ENCODE peak calls at places on chromosomes 16 and 17, in five cellular contexts. One of them, this sample, is unnamed.

GRCh38 chr17:63611354-63611753 is 10.7 kb downstream of the TACO1 start:
- DNase-seq in esophagus muscularis mucosa: no peak
- DNase-seq in cardiac muscle cell: no peak
- DNase-seq in GOT3: no peak
- DNase-seq in transverse colon: no peak
- DNase-seq in this sample: no peak

GRCh38 chr16:11202260-11203091 is 53.5 kb downstream of the SOCS1 start:
- DNase-seq in GOT3: no peak
- DNase-seq in transverse colon: no peak
- DNase-seq in cardiac muscle cell: no peak
- DNase-seq in esophagus muscularis mucosa: no peak
- DNase-seq in this sample: no peak

GRCh38 chr16:28292731-28293588 is 635 bp downstream of the SBK1 start:
- DNase-seq in cardiac muscle cell: no peak
- DNase-seq in transverse colon: peak; percentile 11
- DNase-seq in GOT3: no peak
- DNase-seq in esophagus muscularis mucosa: no peak
- DNase-seq in this sample: peak; percentile 58

GRCh38 chr16:89153848-89154271 is 17.7 kb upstream of the CDH15 start:
- DNase-seq in esophagus muscularis mucosa: no peak
- DNase-seq in transverse colon: no peak
- DNase-seq in GOT3: no peak
- DNase-seq in cardiac muscle cell: no peak
- DNase-seq in this sample: no peak

GRCh38 chr16:78599271-78599670 is 499.8 kb downstream of the WWOX start:
- DNase-seq in transverse colon: no peak
- DNase-seq in GOT3: no peak
- DNase-seq in cardiac muscle cell: no peak
- DNase-seq in esophagus muscularis mucosa: no peak
- DNase-seq in this sample: no peak

GRCh38 chr17:58335779-58336455 is 7.3 kb upstream of the TSPOAP1 start:
- DNase-seq in transverse colon: peak; percentile 70
- DNase-seq in cardiac muscle cell: no peak
- DNase-seq in GOT3: no peak
- DNase-seq in esophagus muscularis mucosa: no peak
- DNase-seq in this sample: peak; percentile 65

GRCh38 chr17:78995761-78996451 is 13.7 kb downstream of the CANT1 start:
- DNase-seq in transverse colon: peak; percentile 90
- DNase-seq in GOT3: no peak
- DNase-seq in cardiac muscle cell: no peak
- DNase-seq in esophagus muscularis mucosa: no peak
- DNase-seq in this sample: peak; percentile 90

GRCh38 chr17:53571342-53571741 is 251.4 kb upstream of the KIF2B start:
- DNase-seq in transverse colon: no peak
- DNase-seq in GOT3: no peak
- DNase-seq in esophagus muscularis mucosa: no peak
- DNase-seq in cardiac muscle cell: peak; percentile 14
- DNase-seq in this sample: no peak

GRCh38 chr17:39069114-39069756 is 82.2 kb downstream of the PLXDC1 start:
- DNase-seq in esophagus muscularis mucosa: no peak
- DNase-seq in GOT3: no peak
- DNase-seq in transverse colon: no peak
- DNase-seq in cardiac muscle cell: peak; percentile 70
- DNase-seq in this sample: no peak

GRCh38 chr16:46895399-46896313 is 11.5 kb downstream of the GPT2 start:
- DNase-seq in transverse colon: no peak
- DNase-seq in cardiac muscle cell: no peak
- DNase-seq in esophagus muscularis mucosa: no peak
- DNase-seq in GOT3: no peak
- DNase-seq in this sample: no peak

GRCh38 chr17:350706-351435 is 1.7 kb downstream of the RPH3AL start:
- DNase-seq in cardiac muscle cell: peak; percentile 88
- DNase-seq in GOT3: no peak
- DNase-seq in esophagus muscularis mucosa: peak; percentile 94
- DNase-seq in transverse colon: peak; percentile 90
- DNase-seq in this sample: peak; percentile 84

GRCh38 chr16:89314858-89315257 is 97.4 kb downstream of the ZNF778 start:
- DNase-seq in cardiac muscle cell: no peak
- DNase-seq in esophagus muscularis mucosa: no peak
- DNase-seq in transverse colon: no peak
- DNase-seq in GOT3: no peak
- DNase-seq in this sample: no peak

GRCh38 chr17:79831367-79832210 is 7.7 kb downstream of the CBX4 start:
- DNase-seq in transverse colon: no peak
- DNase-seq in cardiac muscle cell: peak; percentile 74
- DNase-seq in esophagus muscularis mucosa: no peak
- DNase-seq in GOT3: no peak
- DNase-seq in this sample: peak; percentile 59

GRCh38 chr16:66905633-66906539 is 12.8 kb downstream of the CDH16 start:
- DNase-seq in transverse colon: peak; percentile 86
- DNase-seq in esophagus muscularis mucosa: no peak
- DNase-seq in GOT3: no peak
- DNase-seq in cardiac muscle cell: no peak
- DNase-seq in this sample: no peak